ENCODE peak calls at places on chromosomes 6 and 20, in ten cellular contexts. One of them, this sample, is unnamed.

GRCh38 chr20:37200376-37200775 is 21.0 kb upstream of the MROH8 start:
- DNase-seq in activated CD8-positive, alpha-beta T cell treated with anti-CD3 and anti-CD28 coated beads for 36 hours: no peak
- DNase-seq in astrocyte of the cerebellum: no peak
- DNase-seq in GM13977: no peak
- DNase-seq in CD8-positive, alpha-beta memory T cell: no peak
- DNase-seq in MV-4-11: no peak
- DNase-seq in hippocampal formation: no peak
- DNase-seq in NCI-H345: no peak
- DNase-seq in activated T-cell treated with anti-CD3 and anti-CD28 coated beads, Interleukin-2, amount 50 U/mL, for 72 hours: no peak
- DNase-seq in A549: no peak
- DNase-seq in this sample: no peak

GRCh38 chr6:3619201-3619600 is 132.3 kb downstream of the PXDC1 start:
- DNase-seq in hippocampal formation: no peak
- DNase-seq in CD8-positive, alpha-beta memory T cell: no peak
- DNase-seq in astrocyte of the cerebellum: no peak
- DNase-seq in GM13977: no peak
- DNase-seq in activated T-cell treated with anti-CD3 and anti-CD28 coated beads, Interleukin-2, amount 50 U/mL, for 72 hours: no peak
- DNase-seq in A549: no peak
- DNase-seq in NCI-H345: no peak
- DNase-seq in activated CD8-positive, alpha-beta T cell treated with anti-CD3 and anti-CD28 coated beads for 36 hours: no peak
- DNase-seq in MV-4-11: no peak
- DNase-seq in this sample: no peak

GRCh38 chr6:17032595-17033591 is 69.0 kb upstream of the STMND1 start:
- DNase-seq in activated CD8-positive, alpha-beta T cell treated with anti-CD3 and anti-CD28 coated beads for 36 hours: no peak
- DNase-seq in NCI-H345: no peak
- DNase-seq in GM13977: no peak
- DNase-seq in CD8-positive, alpha-beta memory T cell: no peak
- DNase-seq in A549: peak
- DNase-seq in hippocampal formation: peak
- DNase-seq in activated T-cell treated with anti-CD3 and anti-CD28 coated beads, Interleukin-2, amount 50 U/mL, for 72 hours: no peak
- DNase-seq in MV-4-11: no peak
- DNase-seq in astrocyte of the cerebellum: peak
- DNase-seq in this sample: no peak

GRCh38 chr6:167565884-167566491 is 241.1 kb downstream of the TTLL2 start:
- DNase-seq in hippocampal formation: no peak
- DNase-seq in astrocyte of the cerebellum: no peak
- DNase-seq in activated T-cell treated with anti-CD3 and anti-CD28 coated beads, Interleukin-2, amount 50 U/mL, for 72 hours: no peak
- DNase-seq in MV-4-11: no peak
- DNase-seq in A549: no peak
- DNase-seq in CD8-positive, alpha-beta memory T cell: no peak
- DNase-seq in activated CD8-positive, alpha-beta T cell treated with anti-CD3 and anti-CD28 coated beads for 36 hours: no peak
- DNase-seq in NCI-H345: no peak
- DNase-seq in GM13977: no peak
- DNase-seq in this sample: no peak

GRCh38 chr6:90296346-90297123 is at the start of gene BACH2:
- DNase-seq in activated CD8-positive, alpha-beta T cell treated with anti-CD3 and anti-CD28 coated beads for 36 hours: peak
- DNase-seq in MV-4-11: peak
- DNase-seq in hippocampal formation: peak
- DNase-seq in activated T-cell treated with anti-CD3 and anti-CD28 coated beads, Interleukin-2, amount 50 U/mL, for 72 hours: peak
- DNase-seq in astrocyte of the cerebellum: peak
- DNase-seq in CD8-positive, alpha-beta memory T cell: peak
- DNase-seq in A549: peak
- DNase-seq in GM13977: peak
- DNase-seq in NCI-H345: peak
- DNase-seq in this sample: peak

GRCh38 chr20:62535282-62535811 is 59.6 kb upstream of the GATA5 start:
- DNase-seq in activated CD8-positive, alpha-beta T cell treated with anti-CD3 and anti-CD28 coated beads for 36 hours: no peak
- DNase-seq in CD8-positive, alpha-beta memory T cell: no peak
- DNase-seq in A549: no peak
- DNase-seq in activated T-cell treated with anti-CD3 and anti-CD28 coated beads, Interleukin-2, amount 50 U/mL, for 72 hours: no peak
- DNase-seq in astrocyte of the cerebellum: no peak
- DNase-seq in NCI-H345: no peak
- DNase-seq in MV-4-11: no peak
- DNase-seq in GM13977: no peak
- DNase-seq in hippocampal formation: no peak
- DNase-seq in this sample: no peak

GRCh38 chr20:2476742-2477615 is 6.4 kb upstream of the SNRPB start:
- DNase-seq in activated T-cell treated with anti-CD3 and anti-CD28 coated beads, Interleukin-2, amount 50 U/mL, for 72 hours: no peak
- DNase-seq in NCI-H345: no peak
- DNase-seq in astrocyte of the cerebellum: no peak
- DNase-seq in hippocampal formation: no peak
- DNase-seq in GM13977: no peak
- DNase-seq in A549: no peak
- DNase-seq in activated CD8-positive, alpha-beta T cell treated with anti-CD3 and anti-CD28 coated beads for 36 hours: no peak
- DNase-seq in CD8-positive, alpha-beta memory T cell: no peak
- DNase-seq in MV-4-11: no peak
- DNase-seq in this sample: no peak

GRCh38 chr6:17583811-17584210 is 16.3 kb upstream of the FAM8A1 start:
- DNase-seq in NCI-H345: peak
- DNase-seq in CD8-positive, alpha-beta memory T cell: no peak
- DNase-seq in activated CD8-positive, alpha-beta T cell treated with anti-CD3 and anti-CD28 coated beads for 36 hours: peak
- DNase-seq in activated T-cell treated with anti-CD3 and anti-CD28 coated beads, Interleukin-2, amount 50 U/mL, for 72 hours: no peak
- DNase-seq in astrocyte of the cerebellum: no peak
- DNase-seq in hippocampal formation: no peak
- DNase-seq in GM13977: no peak
- DNase-seq in A549: no peak
- DNase-seq in MV-4-11: no peak
- DNase-seq in this sample: no peak